ENCODE peak calls at places on chromosomes 3 and 15, in seven cellular contexts. W is breast epithelium, Q is GM23338, B is SK-N-SH, C is sigmoid colon, Y is transverse colon, E is HCT116. O is an unnamed sample.

GRCh38 chr3:65432388-65433003 is 606.2 kb downstream of the MAGI1 start:
- DNase-seq in Q (peak), C (no peak), Y (no peak), B (no peak), E (no peak), W (no peak), O (no peak)

GRCh38 chr3:107387555-107387954 is 10.3 kb downstream of the CCDC54 start:
- DNase-seq in W (no peak), B (no peak), Q (no peak), E (no peak), C (no peak), Y (no peak), O (no peak)

GRCh38 chr3:107431048-107431297 is 53.7 kb downstream of the CCDC54 start:
- DNase-seq in Q (peak), Y (peak), B (no peak), E (no peak), W (peak), C (peak), O (no peak)

GRCh38 chr15:37773111-37773860 is 161.2 kb upstream of the TMCO5A start:
- DNase-seq in E (no peak), W (no peak), C (no peak), B (no peak), Q (no peak), Y (no peak), O (no peak)

GRCh38 chr15:44836094-44836493 is 99.8 kb downstream of the TRIM69 start:
- DNase-seq in Q (no peak), E (no peak), C (no peak), Y (no peak), W (no peak), B (no peak), O (no peak)

GRCh38 chr3:27596920-27597319 is 112.7 kb upstream of the SLC4A7 start:
- DNase-seq in B (no peak), Q (no peak), W (no peak), E (no peak), C (no peak), Y (no peak), O (no peak)

GRCh38 chr3:47636225-47636624 is 57.6 kb upstream of the CSPG5 start:
- DNase-seq in C (no peak), Q (no peak), Y (no peak), W (no peak), B (no peak), E (no peak), O (no peak)

GRCh38 chr3:37132334-37132733 is 42.0 kb downstream of the LRRFIP2 start:
- DNase-seq in B (no peak), Y (no peak), E (no peak), Q (no peak), W (no peak), C (no peak), O (no peak)

GRCh38 chr15:98649621-98649995 is 1.3 kb downstream of the IGF1R start:
- DNase-seq in C (peak), B (peak), W (no peak), Q (no peak), E (no peak), Y (peak), O (no peak)

GRCh38 chr15:91465696-91466095 is 365.6 kb downstream of the SV2B start:
- DNase-seq in Y (peak), Q (no peak), E (no peak), C (no peak), W (no peak), B (no peak), O (no peak)

GRCh38 chr3:170815340-170815739 is 54.7 kb downstream of the RPL22L1 start:
- DNase-seq in Q (peak), W (no peak), Y (peak), B (no peak), C (no peak), E (peak), O (no peak)

GRCh38 chr15:31440754-31441298 is 114.2 kb downstream of the KLF13 start:
- DNase-seq in E (no peak), Q (peak), W (no peak), Y (peak), B (peak), C (peak), O (peak)

GRCh38 chr3:32816439-32817194 is 1.2 kb upstream of the TRIM71 start:
- DNase-seq in E (no peak), W (no peak), Y (no peak), C (no peak), B (peak), Q (peak), O (peak)

GRCh38 chr15:70863450-70864218 is 9.7 kb upstream of the LARP6 start:
- DNase-seq in Q (no peak), B (no peak), E (peak), C (no peak), Y (no peak), W (no peak), O (no peak)

GRCh38 chr3:122824465-122825379 is 29.9 kb downstream of the SLC49A4 start:
- DNase-seq in B (no peak), W (no peak), Y (no peak), C (no peak), E (no peak), Q (no peak), O (no peak)
- TF ChIP-seq POLR2AphosphoS5 in B (no peak), W (no peak), Y (no peak), C (no peak), E (no peak), Q (no peak), O (no peak)

DNA sequence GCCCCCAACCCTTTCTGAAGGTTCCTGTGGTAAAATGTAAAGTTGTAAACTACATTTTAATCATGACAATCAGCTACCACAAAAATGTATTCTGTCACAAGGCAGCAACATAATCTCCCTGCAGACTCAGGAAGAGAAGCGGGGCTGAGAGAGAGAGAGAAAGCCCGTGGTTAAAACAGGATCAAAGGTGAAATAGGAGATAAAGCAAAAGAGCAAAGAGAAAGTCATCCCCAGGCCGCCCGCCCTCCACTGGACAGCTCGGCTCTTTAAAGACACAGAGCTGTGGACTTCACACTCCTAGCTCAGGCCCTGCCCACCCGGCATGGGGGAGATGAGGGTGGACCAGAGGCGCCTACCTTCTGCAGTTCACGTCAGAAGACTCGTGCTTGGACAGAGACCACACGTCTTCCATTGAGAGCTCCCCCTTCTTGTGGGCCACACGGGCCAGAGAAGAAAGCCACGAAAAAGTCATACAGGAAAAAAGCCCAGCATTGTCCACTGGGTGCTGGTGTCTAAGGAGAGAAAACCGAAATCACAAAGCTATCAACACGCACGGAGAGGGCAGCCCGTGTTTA is 29.4 kb downstream of the ABCC5 start:
- DNase-seq in Y (no peak), C (no peak), B (no peak), Q (no peak), E (no peak), W (no peak), O (no peak)
- TF ChIP-seq POLR2AphosphoS5 in Y (no peak), C (no peak), B (no peak), Q (no peak), E (no peak), W (no peak), O (no peak)

DNA sequence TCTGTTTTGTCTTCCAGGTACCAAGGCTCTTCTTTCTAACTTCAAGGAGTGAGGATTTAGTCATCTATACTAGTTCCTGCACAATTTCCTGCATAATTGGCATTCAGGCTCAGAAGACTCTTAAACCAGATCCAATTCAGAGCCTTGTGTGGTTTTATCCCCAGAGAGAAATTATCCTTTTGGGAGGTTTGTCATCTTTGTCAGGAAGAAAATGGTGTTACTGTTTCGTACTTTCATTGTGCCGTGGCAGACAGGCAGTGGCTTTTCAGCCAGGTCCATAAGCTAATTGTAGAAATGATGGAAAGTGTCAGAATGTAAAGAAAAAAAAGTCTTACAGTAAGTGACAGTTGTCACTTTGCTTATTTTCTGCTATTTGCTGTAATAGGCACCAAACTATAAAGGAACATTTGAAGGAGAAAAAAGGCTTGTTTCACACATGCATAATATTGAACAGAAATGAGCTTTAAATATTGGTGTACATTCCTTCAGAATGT is 82.8 kb downstream of the CADM2 start:
- DNase-seq in Q (no peak), Y (no peak), B (no peak), E (no peak), W (no peak), C (no peak), O (no peak)
- TF ChIP-seq POLR2AphosphoS5 in Q (no peak), Y (no peak), B (no peak), E (no peak), W (no peak), C (no peak), O (no peak)

GRCh38 chr15:65551183-65551582 is 20.9 kb downstream of the HACD3 start:
- DNase-seq in Q (no peak), B (no peak), E (no peak), C (no peak), W (no peak), Y (no peak), O (no peak)
- TF ChIP-seq POLR2AphosphoS5 in Q (no peak), B (no peak), E (no peak), C (no peak), W (no peak), Y (no peak), O (no peak)

DNA sequence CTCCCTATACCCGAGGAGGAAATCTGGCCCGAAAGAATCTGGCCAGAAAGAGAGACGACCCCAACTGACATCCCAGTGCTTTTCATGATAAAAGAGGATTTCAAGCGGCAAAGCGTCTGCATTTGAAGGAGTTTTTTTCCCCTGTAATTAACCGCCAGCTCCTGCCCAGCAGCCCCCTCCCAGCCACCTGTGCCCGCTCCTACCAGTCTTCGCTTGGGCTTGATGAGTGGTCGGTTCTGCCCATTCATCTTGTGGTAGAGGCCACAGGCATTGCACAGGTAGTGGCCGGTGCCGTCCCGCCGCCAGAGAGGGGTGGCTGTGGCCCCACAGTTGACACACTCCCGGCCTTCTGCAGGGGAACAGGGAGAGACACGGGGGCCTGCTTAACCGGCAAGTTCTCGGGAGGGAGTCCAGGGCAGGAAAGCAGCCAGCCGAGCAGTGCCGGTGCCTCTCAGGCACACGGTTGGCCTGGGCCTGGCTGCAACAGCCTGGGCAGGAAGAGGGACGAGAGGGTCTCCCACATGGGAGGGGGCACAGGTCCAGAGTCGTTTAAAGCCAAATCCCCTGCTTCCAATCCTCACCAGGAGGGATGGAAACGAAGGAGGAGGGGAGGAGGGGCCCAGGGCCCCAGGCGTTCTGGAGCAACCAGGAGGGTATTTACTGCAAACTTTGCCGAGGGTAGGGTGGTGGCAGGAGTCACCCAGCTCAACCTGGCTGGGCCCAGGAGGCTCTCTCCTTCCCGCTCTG is 9.2 kb downstream of the GATA2 start:
- DNase-seq in W (no peak), B (no peak), C (no peak), Y (no peak), E (no peak), Q (peak), O (peak)
- TF ChIP-seq POLR2AphosphoS5 in W (no peak), B (no peak), C (peak), Y (no peak), E (no peak), Q (no peak), O (peak)

GRCh38 chr3:178584722-178585121 is 48.5 kb downstream of the KCNMB2 start:
- DNase-seq in Y (no peak), C (no peak), W (no peak), Q (no peak), E (no peak), B (no peak), O (no peak)

GRCh38 chr3:178593786-178594185 is 57.5 kb downstream of the KCNMB2 start:
- DNase-seq in W (no peak), C (no peak), Q (no peak), Y (no peak), E (no peak), B (no peak), O (no peak)

GRCh38 chr3:178585439-178585838 is 49.2 kb downstream of the KCNMB2 start:
- DNase-seq in E (no peak), B (peak), Q (no peak), C (no peak), W (no peak), Y (no peak), O (no peak)

GRCh38 chr3:178583963-178584575 is 47.8 kb downstream of the KCNMB2 start:
- DNase-seq in E (no peak), Q (no peak), Y (no peak), W (no peak), B (no peak), C (no peak), O (no peak)

DNA sequence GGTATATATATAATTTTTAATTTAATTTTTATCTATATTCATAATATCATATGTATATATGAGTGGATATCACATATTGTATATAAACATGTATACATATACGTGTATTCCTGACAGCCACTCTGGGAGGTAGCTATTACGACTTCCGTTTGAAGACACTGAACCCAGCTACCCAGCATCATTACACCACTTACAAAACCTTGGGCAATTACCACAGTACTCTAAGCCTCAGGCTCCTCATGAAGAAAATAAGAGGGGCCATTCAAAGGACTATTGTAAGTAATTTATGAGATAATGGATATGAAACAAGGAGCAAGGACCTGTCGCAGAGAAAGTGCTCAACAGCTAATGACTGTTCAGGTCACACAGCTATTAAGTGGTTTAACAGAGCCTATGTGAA is 52.4 kb downstream of the KCNMB2 start:
- DNase-seq in W (no peak), B (no peak), C (no peak), Q (no peak), E (no peak), Y (no peak), O (no peak)
- TF ChIP-seq POLR2AphosphoS5 in W (no peak), B (no peak), C (no peak), Q (no peak), E (no peak), Y (no peak), O (no peak)

GRCh38 chr3:149615731-149616221 is 42.0 kb downstream of the WWTR1 start:
- DNase-seq in C (no peak), B (no peak), W (no peak), Y (no peak), E (no peak), Q (no peak), O (no peak)
- TF ChIP-seq POLR2AphosphoS5 in C (no peak), B (no peak), W (no peak), Y (no peak), E (no peak), Q (no peak), O (no peak)

DNA sequence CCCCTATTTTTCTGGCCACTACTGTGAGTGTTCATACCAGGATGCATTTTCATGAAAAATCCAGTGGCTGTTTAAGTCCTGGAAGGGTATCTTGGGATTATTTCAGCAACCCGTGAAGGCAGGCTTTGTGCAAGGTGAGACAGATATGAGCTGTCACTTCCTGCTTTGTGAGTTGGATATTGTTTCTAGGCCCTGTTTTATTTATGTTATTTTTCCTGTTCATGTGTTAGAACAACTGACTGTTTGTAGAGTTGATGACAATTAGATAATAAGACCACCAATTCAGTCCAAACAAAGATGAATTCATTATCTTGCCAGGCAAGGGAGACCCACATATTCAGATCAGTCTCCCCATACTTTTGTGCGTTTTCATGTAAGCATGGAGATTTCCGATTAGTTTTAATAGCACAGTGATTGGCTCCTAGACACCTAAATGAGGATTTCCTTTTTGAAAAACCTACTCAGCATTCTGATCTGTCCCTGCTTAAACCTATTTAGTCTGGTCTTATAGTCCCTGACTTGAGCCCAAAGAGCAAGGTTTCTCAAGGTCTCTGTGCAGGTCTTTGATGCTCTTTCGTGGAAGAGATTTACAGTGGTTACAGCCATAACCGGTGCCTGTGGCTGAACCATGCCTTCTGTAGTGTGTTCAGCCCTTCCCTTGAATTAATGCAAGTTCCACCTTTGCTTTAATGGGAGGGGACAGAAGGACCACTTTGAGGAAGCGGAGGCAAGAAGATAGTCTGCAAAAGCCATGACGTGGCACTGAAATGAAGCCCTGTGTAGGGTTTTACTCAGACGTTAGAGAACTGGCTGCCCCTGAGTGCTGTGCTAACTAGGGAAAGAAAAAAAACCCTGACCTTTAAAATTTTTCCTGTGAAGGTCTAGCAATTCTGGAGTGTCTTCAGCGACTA is 42.8 kb downstream of the ZBTB38 start:
- DNase-seq in Q (no peak), E (no peak), C (no peak), B (no peak), W (no peak), Y (peak), O (no peak)
- TF ChIP-seq POLR2AphosphoS5 in Q (no peak), E (no peak), C (no peak), B (no peak), W (no peak), Y (no peak), O (no peak)

DNA sequence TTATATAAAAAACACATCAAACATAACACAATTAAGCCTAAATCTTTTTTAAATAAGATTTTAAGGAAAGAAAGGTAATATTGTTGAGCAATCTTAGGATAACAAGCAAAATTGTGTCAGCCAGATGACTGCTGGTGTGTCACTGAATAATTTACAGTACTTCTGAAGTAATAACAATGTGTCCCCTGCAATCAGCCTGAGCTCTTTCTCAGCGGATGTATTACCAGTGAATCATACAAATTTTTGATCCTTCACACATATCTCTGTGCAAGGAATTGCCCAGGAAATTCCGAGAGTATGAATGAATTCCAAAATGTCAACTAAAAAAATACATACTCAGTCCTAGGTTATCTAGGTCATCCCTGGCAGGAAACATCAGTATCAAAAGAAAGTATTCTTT is 76.6 kb upstream of the PTX3 start:
- DNase-seq in B (no peak), W (no peak), Y (no peak), C (no peak), E (peak), Q (no peak), O (no peak)
- TF ChIP-seq POLR2AphosphoS5 in B (peak), W (no peak), Y (no peak), C (no peak), E (no peak), Q (no peak), O (no peak)

O was measured in spleen.